ENCODE peak calls at places on chromosomes 12 and 14, in six cellular contexts. K is lower leg skin, X is astrocyte of the spinal cord, F is left ventricle myocardium inferior, J is ELR, M is omental fat pad. S is an unnamed sample.

GRCh38 chr12:124532331-124532750 is 35.1 kb downstream of the NCOR2 start:
- DNase-seq in J (no peak), F (no peak), K (no peak), M (no peak), X (no peak), S (no peak)

GRCh38 chr14:100587248-100587762 is at the start of gene BEGAIN:
- DNase-seq in M (no peak), F (peak), K (no peak), J (no peak), X (no peak), S (no peak)

GRCh38 chr14:92973265-92973797 is 50.4 kb downstream of the CHGA start:
- DNase-seq in K (peak), X (peak), F (peak), M (peak), J (peak), S (peak)

GRCh38 chr12:27919671-27920235 is 52.8 kb downstream of the PTHLH start:
- DNase-seq in M (no peak), K (no peak), J (no peak), F (no peak), X (no peak), S (no peak)

GRCh38 chr14:22513066-22513812 is 75.8 kb downstream of the DAD1 start:
- DNase-seq in K (no peak), X (peak), F (no peak), M (no peak), J (no peak), S (no peak)

GRCh38 chr14:73231874-73232851 is 5.1 kb upstream of the PAPLN start:
- DNase-seq in F (no peak), X (no peak), M (no peak), J (peak), K (no peak), S (no peak)

GRCh38 chr12:121812921-121813896 is 9.4 kb downstream of the SETD1B start:
- DNase-seq in M (no peak), J (no peak), F (no peak), X (no peak), K (no peak), S (no peak)

GRCh38 chr12:123991402-123991951 is 18.5 kb downstream of the ZNF664 start:
- DNase-seq in X (no peak), M (no peak), F (no peak), J (no peak), K (no peak), S (no peak)

GRCh38 chr14:52514046-52514811 is 38.1 kb downstream of the TXNDC16 start:
- DNase-seq in M (no peak), X (no peak), F (no peak), J (no peak), K (no peak), S (no peak)

GRCh38 chr14:51942971-51943370 is 46.4 kb upstream of the RTRAF start:
- DNase-seq in J (no peak), K (no peak), X (no peak), M (no peak), F (no peak), S (no peak)

GRCh38 chr14:23636317-23637211 is at the start of gene DHRS2:
- DNase-seq in X (no peak), K (no peak), J (no peak), M (no peak), F (no peak), S (no peak)

GRCh38 chr12:5428332-5429221 is 3.3 kb upstream of the NTF3 start:
- DNase-seq in X (no peak), J (peak), M (no peak), K (no peak), F (no peak), S (peak)

GRCh38 chr12:77339610-77340009 is 274.2 kb upstream of the E2F7 start:
- DNase-seq in F (no peak), K (no peak), M (no peak), X (peak), J (peak), S (no peak)

GRCh38 chr14:69518341-69519101 is 34.0 kb downstream of the PLEKHD1 start:
- DNase-seq in F (no peak), M (no peak), X (no peak), K (no peak), J (no peak), S (no peak)

GRCh38 chr14:94542111-94542810 is 19.0 kb upstream of the SERPINA4 start:
- DNase-seq in J (peak), K (no peak), F (no peak), M (no peak), X (peak), S (no peak)

GRCh38 chr12:53067074-53067992 is 11.9 kb downstream of the SPRYD3 start:
- DNase-seq in F (no peak), X (no peak), J (peak), K (no peak), M (no peak), S (no peak)

GRCh38 chr12:76952995-76953394 is 74.2 kb upstream of the CSRP2 start:
- DNase-seq in K (no peak), X (no peak), J (peak), F (no peak), M (no peak), S (no peak)

GRCh38 chr12:97758586-97758985 is 296.0 kb downstream of the RMST start:
- DNase-seq in J (no peak), K (no peak), M (no peak), F (no peak), X (no peak), S (no peak)

GRCh38 chr12:43882578-43883178 is 46.8 kb downstream of the TMEM117 start:
- DNase-seq in K (no peak), F (no peak), M (no peak), J (peak), X (peak), S (peak)

GRCh38 chr14:101602466-101602840 is 41.2 kb downstream of the DIO3 start:
- DNase-seq in F (no peak), X (no peak), M (no peak), J (no peak), K (no peak), S (no peak)

GRCh38 chr12:104784592-104784991 is 173.5 kb downstream of the SLC41A2 start:
- DNase-seq in F (no peak), J (no peak), M (no peak), K (no peak), X (no peak), S (no peak)

GRCh38 chr12:124715121-124715990 is 147.9 kb upstream of the NCOR2 start:
- DNase-seq in K (no peak), M (no peak), F (no peak), J (peak), X (no peak), S (no peak)

GRCh38 chr14:79971330-79971729 is 240.0 kb downstream of the DIO2 start:
- DNase-seq in J (no peak), M (no peak), K (peak), X (peak), F (no peak), S (no peak)

GRCh38 chr12:59084758-59085383 is 164.6 kb upstream of the LRIG3 start:
- DNase-seq in X (peak), K (peak), F (no peak), M (no peak), J (no peak), S (no peak)

GRCh38 chr14:89748004-89748403 is 206.5 kb downstream of the EFCAB11 start:
- DNase-seq in J (peak), M (no peak), X (peak), K (no peak), F (no peak), S (no peak)

GRCh38 chr12:111434680-111435338 is 29.1 kb downstream of the SH2B3 start:
- DNase-seq in X (peak), K (peak), F (peak), M (no peak), J (peak), S (no peak)

GRCh38 chr12:128786741-128787391 is 36.9 kb downstream of the SLC15A4 start:
- DNase-seq in M (no peak), K (no peak), F (no peak), X (no peak), J (no peak), S (no peak)

GRCh38 chr12:118853634-118854033 is 127.7 kb upstream of the SRRM4 start:
- DNase-seq in M (no peak), K (no peak), X (no peak), J (peak), F (no peak), S (peak)

GRCh38 chr12:19794116-19794515 is 354.8 kb downstream of the AEBP2 start:
- DNase-seq in X (peak), K (no peak), M (no peak), J (no peak), F (no peak), S (no peak)

GRCh38 chr12:68481181-68481941 is 129.3 kb upstream of the RAP1B start:
- DNase-seq in F (no peak), J (peak), X (no peak), M (no peak), K (no peak), S (no peak)

GRCh38 chr12:19893514-19893913 is 454.2 kb downstream of the AEBP2 start:
- DNase-seq in F (no peak), X (peak), J (peak), M (no peak), K (no peak), S (no peak)

GRCh38 chr14:64755661-64756265 is 51.5 kb downstream of the PLEKHG3 start:
- DNase-seq in M (no peak), J (peak), X (peak), K (peak), F (no peak), S (no peak)

GRCh38 chr12:131274061-131274460 is 320.4 kb downstream of the ADGRD1 start:
- DNase-seq in J (no peak), F (no peak), K (no peak), M (no peak), X (no peak), S (no peak)

GRCh38 chr12:32183646-32184045 is 77.0 kb downstream of the BICD1 start:
- DNase-seq in F (no peak), X (no peak), K (no peak), J (peak), M (no peak), S (no peak)

GRCh38 chr14:71399057-71399487 is 491.8 kb downstream of the PCNX1 start:
- DNase-seq in X (no peak), F (no peak), K (no peak), M (no peak), J (no peak), S (no peak)

GRCh38 chr12:15779925-15780324 is 9.3 kb downstream of the EPS8 start:
- DNase-seq in J (no peak), K (no peak), F (no peak), X (no peak), M (no peak), S (no peak)